ENCODE peak calls at places on chromosomes 12 and 14, in eight cellular contexts. W is HCT116, D is A549, O is GM12878, E is SK-N-SH, C is IMR-90, M is HepG2, H is K562. K is an unnamed sample.

GRCh38 chr14:70660967-70661871 is 19.5 kb downstream of the TTC9 start:
- DNase-seq in W (no peak), D (no peak), O (peak), E (no peak), C (no peak), M (no peak), H (no peak), K (no peak)

GRCh38 chr12:89880695-89881350 is 172.2 kb upstream of the ATP2B1 start:
- DNase-seq in W (no peak), D (no peak), O (peak), E (no peak), C (no peak), M (no peak), H (no peak), K (no peak)

GRCh38 chr12:70549340-70550179 is 87.7 kb downstream of the PTPRB start:
- DNase-seq in W (no peak), D (no peak), O (no peak), E (no peak), C (no peak), M (peak), H (no peak), K (no peak)

GRCh38 chr12:117342247-117342646 is 19.2 kb downstream of the NOS1 start:
- DNase-seq in W (no peak), D (no peak), O (no peak), E (no peak), C (no peak), M (no peak), H (no peak), K (no peak)

GRCh38 chr12:9022592-9022991 is 33.2 kb downstream of the KLRG1 start:
- DNase-seq in W (no peak), D (no peak), O (no peak), E (no peak), C (no peak), M (no peak), H (no peak), K (no peak)

GRCh38 chr14:58426819-58427288 is 477 bp downstream of the TIMM9 start:
- DNase-seq in W (no peak), D (peak), O (no peak), E (peak), C (peak), M (peak), H (peak), K (peak)

GRCh38 chr14:21072102-21072501 is 2.0 kb downstream of the ARHGEF40 start:
- DNase-seq in W (no peak), D (peak), O (no peak), E (peak), C (peak), M (no peak), H (no peak), K (no peak)

GRCh38 chr12:26790645-26790994 is 42.4 kb downstream of the ITPR2 start:
- DNase-seq in W (no peak), D (no peak), O (no peak), E (no peak), C (no peak), M (no peak), H (no peak), K (no peak)

GRCh38 chr14:43755707-43756106 is 751.4 kb downstream of the FSCB start:
- DNase-seq in W (no peak), D (no peak), O (no peak), E (no peak), C (no peak), M (no peak), H (no peak), K (no peak)

GRCh38 chr12:114405199-114405448 is 820 bp downstream of the TBX5 start:
- DNase-seq in W (no peak), D (no peak), O (no peak), E (no peak), C (no peak), M (no peak), H (no peak), K (no peak)

GRCh38 chr12:110247340-110248095 is 33.5 kb upstream of the ATP2A2 start:
- DNase-seq in W (no peak), D (peak), O (no peak), E (no peak), C (no peak), M (peak), H (no peak), K (no peak)

GRCh38 chr14:74488788-74489397 is 4.2 kb downstream of the NPC2 start:
- DNase-seq in W (peak), D (no peak), O (no peak), E (no peak), C (peak), M (no peak), H (no peak), K (no peak)

GRCh38 chr14:33946679-33947078 is 4.2 kb downstream of the EGLN3 start:
- DNase-seq in W (no peak), D (no peak), O (no peak), E (no peak), C (no peak), M (no peak), H (no peak), K (no peak)

GRCh38 chr14:59358105-59358504 is 107.1 kb downstream of the GPR135 start:
- DNase-seq in W (peak), D (peak), O (no peak), E (peak), C (peak), M (peak), H (no peak), K (peak)

GRCh38 chr14:101129750-101130149 is 226.2 kb upstream of the RTL1 start:
- DNase-seq in W (no peak), D (no peak), O (no peak), E (peak), C (no peak), M (no peak), H (no peak), K (no peak)

GRCh38 chr12:120010661-120011230 is 21.7 kb downstream of the BICDL1 start:
- DNase-seq in W (no peak), D (no peak), O (no peak), E (no peak), C (no peak), M (no peak), H (no peak), K (no peak)

GRCh38 chr12:112792306-112792705 is 758 bp downstream of the RPH3A start:
- DNase-seq in W (no peak), D (no peak), O (no peak), E (peak), C (no peak), M (no peak), H (no peak), K (no peak)

GRCh38 chr14:97813556-97813955 is 1016.4 kb downstream of the VRK1 start:
- DNase-seq in W (no peak), D (no peak), O (no peak), E (no peak), C (no peak), M (no peak), H (no peak), K (no peak)

GRCh38 chr12:56679834-56680575 is 8.1 kb downstream of the PTGES3 start:
- DNase-seq in W (no peak), D (no peak), O (no peak), E (no peak), C (no peak), M (no peak), H (no peak), K (no peak)

GRCh38 chr12:1502441-1502785 is 92.0 kb downstream of the FBXL14 start:
- DNase-seq in W (no peak), D (no peak), O (no peak), E (no peak), C (peak), M (no peak), H (no peak), K (no peak)

GRCh38 chr12:114777052-114777451 is 93.1 kb upstream of the TBX3 start:
- DNase-seq in W (no peak), D (no peak), O (no peak), E (no peak), C (peak), M (no peak), H (no peak), K (no peak)

GRCh38 chr14:100535287-100536131 is 51.7 kb downstream of the BEGAIN start:
- DNase-seq in W (no peak), D (no peak), O (no peak), E (peak), C (no peak), M (no peak), H (no peak), K (no peak)

GRCh38 chr12:114853003-114853529 is 169.1 kb upstream of the TBX3 start:
- DNase-seq in W (no peak), D (no peak), O (no peak), E (no peak), C (peak), M (no peak), H (no peak), K (no peak)

GRCh38 chr14:59427653-59428578 is 37.3 kb downstream of the GPR135 start:
- DNase-seq in W (no peak), D (no peak), O (no peak), E (no peak), C (no peak), M (no peak), H (no peak), K (no peak)

GRCh38 chr12:50621435-50622304 is 116.9 kb downstream of the DIP2B start:
- DNase-seq in W (no peak), D (no peak), O (no peak), E (no peak), C (no peak), M (no peak), H (no peak), K (no peak)

GRCh38 chr12:27334721-27335082 is 2.1 kb downstream of the BMAL2 start:
- DNase-seq in W (no peak), D (no peak), O (no peak), E (no peak), C (no peak), M (no peak), H (no peak), K (no peak)

GRCh38 chr12:93243689-93244513 is 133.8 kb upstream of the NUDT4 start:
- DNase-seq in W (no peak), D (no peak), O (peak), E (peak), C (peak), M (peak), H (no peak), K (no peak)

GRCh38 chr12:54933381-54933780 is 51.2 kb downstream of the TESPA1 start:
- DNase-seq in W (no peak), D (no peak), O (peak), E (no peak), C (peak), M (no peak), H (no peak), K (no peak)

GRCh38 chr14:36057452-36058142 is 118.9 kb downstream of the PTCSC3 start:
- DNase-seq in W (peak), D (no peak), O (no peak), E (no peak), C (no peak), M (no peak), H (no peak), K (no peak)
- TF ChIP-seq RAD21 in W (no peak), D (no peak), O (no peak), E (no peak), C (no peak), M (no peak), H (no peak), K (no peak)

GRCh38 chr14:55440385-55440784 is at the start of gene TBPL2:
- DNase-seq in W (no peak), D (no peak), O (no peak), E (no peak), C (no peak), M (no peak), H (no peak), K (peak)
- TF ChIP-seq RAD21 in W (no peak), D (no peak), O (no peak), E (no peak), C (no peak), M (no peak), H (no peak), K (peak)

GRCh38 chr12:132140918-132141841 is 2.9 kb downstream of the DDX51 start:
- DNase-seq in W (no peak), D (no peak), O (no peak), E (no peak), C (no peak), M (no peak), H (no peak), K (no peak)
- TF ChIP-seq RAD21 in W (no peak), D (no peak), O (no peak), E (no peak), C (no peak), M (no peak), H (no peak), K (no peak)

GRCh38 chr12:123139926-123140674 is 10.8 kb downstream of the PITPNM2 start:
- DNase-seq in W (no peak), D (no peak), O (no peak), E (no peak), C (peak), M (peak), H (peak), K (no peak)

GRCh38 chr12:123142518-123142840 is 8.4 kb downstream of the PITPNM2 start:
- DNase-seq in W (no peak), D (no peak), O (no peak), E (no peak), C (no peak), M (no peak), H (no peak), K (no peak)

GRCh38 chr12:123140675-123141614 is 9.9 kb downstream of the PITPNM2 start:
- DNase-seq in W (no peak), D (no peak), O (no peak), E (no peak), C (no peak), M (peak), H (no peak), K (no peak)

GRCh38 chr12:123142948-123143752 is 7.7 kb downstream of the PITPNM2 start:
- DNase-seq in W (peak), D (no peak), O (no peak), E (no peak), C (no peak), M (peak), H (peak), K (no peak)

GRCh38 chr12:123141615-123142517 is 9.0 kb downstream of the PITPNM2 start:
- DNase-seq in W (peak), D (no peak), O (no peak), E (no peak), C (peak), M (peak), H (no peak), K (no peak)
- TF ChIP-seq RAD21 in W (peak), D (no peak), O (no peak), E (no peak), C (no peak), M (no peak), H (no peak), K (no peak)